ENCODE peak calls at places on chromosomes 13 and 19, in four cellular contexts. H, O, D and Y are unnamed samples. For H3K4me1, the result is how much of the 10 kb centered on the place peaks cover.

GRCh38 chr19:8831832-8832131 is 322 bp downstream of the ZNF558 start:
- DNase-seq in H (no peak), O (no peak), D (no peak), Y (no peak)

GRCh38 chr13:33494596-33495214 is 209.2 kb upstream of the STARD13 start:
- DNase-seq in H (peak), D (no peak), O (no peak), Y (no peak)

GRCh38 chr19:18437481-18438330 is at the start of gene ISYNA1:
- DNase-seq in H (peak), O (peak), D (peak), Y (no peak)

GRCh38 chr13:50410921-50411712 is 395.9 kb downstream of the KCNRG start:
- DNase-seq in H (peak), O (peak), D (no peak), Y (no peak)

GRCh38 chr13:107964356-107964755 is 251.0 kb downstream of the LIG4 start:
- DNase-seq in D (no peak), O (no peak), H (no peak), Y (no peak)

GRCh38 chr19:56079609-56080008 is 41.5 kb downstream of the ZNF787 start:
- DNase-seq in O (no peak), D (no peak), H (no peak), Y (no peak)

GRCh38 chr13:63910406-63910957 is 2494.8 kb upstream of the PCDH20 start:
- DNase-seq in O (no peak), D (no peak), H (peak), Y (no peak)

GRCh38 chr13:36981156-36981743 is 17.9 kb downstream of the ALG5 start:
- DNase-seq in D (no peak), H (peak), O (no peak), Y (no peak)

GRCh38 chr19:33719366-33720154 is 77.1 kb upstream of the KCTD15 start:
- DNase-seq in H (no peak), O (no peak), D (no peak), Y (no peak)

GRCh38 chr13:113548171-113548641 is 36.3 kb upstream of the TFDP1 start:
- DNase-seq in H (peak), O (no peak), D (peak), Y (no peak)

GRCh38 chr13:48181482-48182145 is 51.4 kb upstream of the ITM2B start:
- DNase-seq in O (no peak), D (no peak), H (no peak), Y (no peak)

GRCh38 chr19:48044561-48044960 is 682 bp upstream of the CABP5 start:
- DNase-seq in D (no peak), H (no peak), O (no peak), Y (no peak)

GRCh38 chr13:51122868-51123267 is 11.8 kb upstream of the C13orf42 start:
- DNase-seq in H (peak), D (no peak), O (no peak), Y (peak)

GRCh38 chr13:21079761-21080730 is 18.7 kb upstream of the LATS2 start:
- DNase-seq in O (no peak), H (peak), D (no peak), Y (no peak)

GRCh38 chr19:46451352-46451751 is 20.0 kb downstream of the PNMA8A start:
- DNase-seq in D (no peak), O (no peak), H (no peak), Y (no peak)

GRCh38 chr13:25171517-25172302 is at the start of gene AMER2:
- DNase-seq in D (no peak), O (peak), H (peak), Y (no peak)

GRCh38 chr13:32453981-32454380 is 26.1 kb upstream of the N4BP2L1 start:
- DNase-seq in D (no peak), H (no peak), O (no peak), Y (no peak)

GRCh38 chr13:35824395-35824794 is 306.8 kb downstream of the DCLK1 start:
- DNase-seq in H (no peak), O (no peak), D (no peak), Y (no peak)

GRCh38 chr13:112101360-112101930 is 34.5 kb downstream of the SOX1 start:
- DNase-seq in H (no peak), O (no peak), D (no peak), Y (no peak)

GRCh38 chr19:18113827-18114226 is 16.2 kb downstream of the MAST3 start:
- DNase-seq in D (no peak), O (no peak), H (no peak), Y (no peak)

GRCh38 chr19:33805313-33805712 is 8.6 kb downstream of the KCTD15 start:
- DNase-seq in H (no peak), O (no peak), D (no peak), Y (no peak)

GRCh38 chr19:16861875-16862274 is 26.9 kb upstream of the F2RL3 start:
- DNase-seq in O (no peak), D (no peak), H (no peak), Y (no peak)

GRCh38 chr19:20333508-20333907 is 166.5 kb downstream of the ZNF486 start:
- DNase-seq in O (no peak), H (no peak), D (no peak), Y (no peak)

GRCh38 chr19:5514001-5514400 is 53.8 kb downstream of the TINCR start:
- DNase-seq in O (no peak), H (no peak), D (no peak), Y (no peak)

DNA sequence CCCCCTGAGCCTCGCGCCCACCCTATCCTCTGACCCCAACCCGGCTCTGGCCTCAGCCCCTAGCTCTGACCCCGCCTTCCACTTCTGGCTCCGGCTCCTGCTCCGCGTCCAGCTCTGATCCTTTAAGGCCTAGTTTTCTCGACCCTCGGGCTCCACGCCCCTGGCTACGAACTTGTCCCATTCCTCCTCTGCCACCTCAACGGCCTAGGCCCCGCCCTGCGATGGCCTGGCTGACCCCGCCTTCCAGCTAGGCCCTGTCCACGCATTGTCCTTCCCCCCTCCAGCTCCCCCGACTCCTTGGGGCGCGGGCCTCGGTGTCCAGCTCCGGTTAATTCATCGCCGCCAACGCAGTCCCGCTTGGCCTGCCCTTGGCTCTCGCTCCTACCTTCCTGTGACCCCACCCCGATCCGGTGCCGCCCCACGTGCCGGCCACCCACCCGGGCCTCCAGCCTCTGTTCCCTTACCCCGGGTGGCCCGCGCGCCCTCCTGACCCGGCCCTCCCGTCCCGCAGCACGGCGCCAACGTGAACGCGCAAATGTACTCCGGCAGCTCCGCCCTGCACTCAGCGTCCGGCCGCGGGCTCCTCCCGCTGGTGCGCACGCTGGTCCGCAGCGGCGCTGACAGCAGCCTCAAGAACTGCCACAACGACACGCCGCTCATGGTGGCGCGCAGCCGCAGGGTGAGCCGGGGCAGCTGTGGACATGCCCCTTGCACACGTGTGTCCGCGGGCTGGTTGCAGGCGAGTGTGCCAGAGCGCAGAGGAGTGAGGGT is 9.4 kb downstream of the BCL3 start:
- DNase-seq in D (peak), H (peak), O (peak), Y (no peak)
- H3K4me3 ChIP-seq in D (peak), H (peak), O (no peak), Y (no peak)

GRCh38 chr19:39138221-39139211 is 12.9 kb downstream of the PAK4 start:
- DNase-seq in O (no peak), H (no peak), D (no peak), Y (no peak)
- H3K4me1 ChIP-seq in O (under half), H (under half), D (under half), Y (under half)

GRCh38 chr19:3108775-3109174 is 14.6 kb downstream of the GNA11 start:
- DNase-seq in H (peak), O (peak), D (peak), Y (peak)
- TF ChIP-seq CTCF in H (peak), O (peak), D (peak), Y (peak)

GRCh38 chr19:50312967-50313811 is 16.0 kb downstream of the KCNC3 start:
- DNase-seq in D (no peak), O (peak), H (no peak), Y (no peak)

GRCh38 chr19:50317115-50317514 is 12.1 kb downstream of the KCNC3 start:
- DNase-seq in D (peak), H (no peak), O (peak), Y (no peak)

GRCh38 chr19:50315773-50316448 is 13.3 kb downstream of the KCNC3 start:
- DNase-seq in D (peak), H (no peak), O (peak), Y (peak)

GRCh38 chr19:50313812-50314536 is 15.2 kb downstream of the KCNC3 start:
- DNase-seq in H (no peak), D (no peak), O (peak), Y (no peak)

DNA sequence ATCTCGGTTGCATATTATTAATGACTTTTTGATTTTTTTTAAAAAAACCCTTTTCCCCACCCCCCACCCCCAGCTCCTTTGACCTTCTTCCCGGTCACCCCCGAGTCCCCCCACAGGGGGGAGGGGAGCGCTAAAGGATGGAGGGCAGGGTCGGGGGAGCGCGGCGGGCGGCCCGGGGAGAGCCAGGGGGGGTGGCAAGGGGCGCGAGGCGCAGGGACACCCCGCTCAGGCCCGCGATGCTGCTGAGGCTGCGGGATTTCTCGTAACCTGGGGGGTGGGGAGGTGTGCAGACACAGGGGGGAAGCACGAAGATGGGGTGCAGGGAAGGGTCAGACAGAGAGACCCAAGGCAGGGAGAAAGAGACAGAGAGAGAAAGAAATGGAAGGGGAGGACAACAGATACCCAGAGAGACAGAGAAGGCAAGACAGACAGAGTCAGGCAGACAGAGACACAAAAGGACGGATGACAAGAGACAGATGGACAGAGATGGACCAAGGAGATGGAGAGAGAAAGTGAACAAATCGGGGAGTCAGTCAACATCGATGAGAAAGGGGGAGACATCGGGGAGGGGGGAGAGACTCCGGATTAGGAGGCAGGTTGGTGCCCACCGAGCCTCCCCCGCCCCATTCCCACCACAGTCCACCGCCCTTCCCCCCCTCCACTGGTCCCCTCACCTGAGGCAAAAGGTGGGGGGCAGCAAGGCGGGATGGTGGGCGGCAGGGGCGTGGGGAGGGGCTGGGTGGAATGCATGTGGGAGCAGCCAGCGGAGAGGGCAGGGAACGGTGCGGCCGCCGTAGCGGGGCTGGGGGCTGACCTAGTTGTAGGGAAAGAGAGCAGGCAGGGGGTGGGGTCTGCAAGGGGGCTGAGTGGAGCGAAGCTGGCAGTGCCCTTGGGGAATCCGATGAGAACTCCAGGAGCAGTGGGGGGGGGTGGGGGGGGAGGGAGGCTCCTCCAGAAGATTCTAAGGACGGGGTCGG is 14.2 kb downstream of the KCNC3 start:
- DNase-seq in D (peak), O (peak), H (no peak), Y (no peak)
- H3K4me3 ChIP-seq in D (no peak), O (no peak), H (no peak), Y (no peak)